ENCODE peak calls at places on chromosomes 16 and 17, in ten cellular contexts. R, P, Y, O, B, H, K, E, J and L are unnamed samples.

GRCh38 chr16:17213025-17213424 is 257.7 kb downstream of the XYLT1 start:
- DNase-seq in K (no peak), P (no peak), O (no peak), E (no peak), J (no peak), B (no peak), Y (no peak), R (no peak), H (no peak), L (no peak)

GRCh38 chr17:82236142-82236971 is 7.5 kb downstream of the SLC16A3 start:
- DNase-seq in B (no peak), O (no peak), K (no peak), P (no peak), R (peak; percentile 86), H (peak; percentile 80), J (peak; percentile 89), Y (peak; percentile 54), E (no peak), L (no peak)

GRCh38 chr16:25109643-25110042 is 1.9 kb upstream of the LCMT1 start:
- DNase-seq in P (no peak), K (peak; percentile 96), O (peak; percentile 71), H (peak; percentile 81), Y (peak; percentile 94), B (no peak), R (no peak), E (peak; percentile 92), J (no peak), L (peak; percentile 37)

GRCh38 chr17:29918922-29919856 is 10.8 kb downstream of the SSH2 start:
- DNase-seq in J (no peak), B (no peak), K (no peak), E (peak; percentile 59), O (no peak), Y (peak; percentile 55), H (no peak), R (no peak), P (no peak), L (no peak)

GRCh38 chr17:80859004-80859941 is 132.4 kb upstream of the CHMP6 start:
- DNase-seq in J (peak; percentile 83), O (peak; percentile 60), P (no peak), Y (peak; percentile 87), K (peak; percentile 97), H (peak; percentile 61), R (peak; percentile 66), E (peak; percentile 56), B (no peak), L (peak; percentile 54)

GRCh38 chr16:5027086-5027485 is 6.6 kb downstream of the NAGPA start:
- DNase-seq in R (no peak), K (no peak), J (no peak), B (no peak), P (no peak), Y (no peak), H (no peak), O (no peak), E (no peak), L (no peak)

GRCh38 chr17:2222901-2223616 is 80.5 kb downstream of the SMG6 start:
- DNase-seq in H (peak; percentile 57), O (no peak), J (no peak), Y (peak; percentile 73), K (no peak), R (no peak), P (peak; percentile 50), B (no peak), E (no peak), L (no peak)

GRCh38 chr17:75077072-75077489 is 10.7 kb upstream of the SLC16A5 start:
- DNase-seq in P (peak; percentile 54), Y (no peak), E (no peak), R (no peak), H (peak; percentile 72), K (no peak), O (no peak), J (no peak), B (no peak), L (no peak)

GRCh38 chr16:13478991-13479390 is 441.0 kb upstream of the ERCC4 start:
- DNase-seq in R (no peak), Y (no peak), E (no peak), B (no peak), H (no peak), K (no peak), J (no peak), P (no peak), O (no peak), L (no peak)

GRCh38 chr17:81090361-81091133 is 55.6 kb downstream of the BAIAP2 start:
- DNase-seq in B (peak; percentile 70), O (no peak), R (peak; percentile 44), E (peak; percentile 81), K (no peak), Y (peak; percentile 16), J (peak; percentile 92), H (peak; percentile 55), P (no peak), L (no peak)

GRCh38 chr16:74570412-74571301 is 36.3 kb downstream of the GLG1 start:
- DNase-seq in J (no peak), Y (no peak), P (no peak), B (no peak), E (no peak), O (no peak), R (no peak), K (no peak), H (no peak), L (no peak)

GRCh38 chr17:74552037-74552436 is 6.1 kb upstream of the CD300C start:
- DNase-seq in K (no peak), H (no peak), Y (no peak), P (no peak), B (no peak), O (no peak), E (peak; percentile 88), J (no peak), R (no peak), L (no peak)

GRCh38 chr17:74862108-74862901 is 2.6 kb upstream of the GRIN2C start:
- DNase-seq in Y (peak; percentile 45), E (no peak), H (peak; percentile 60), K (no peak), R (peak; percentile 85), O (no peak), B (peak; percentile 83), P (peak; percentile 74), J (peak; percentile 87), L (peak; percentile 48)

GRCh38 chr16:81994485-81994884 is 16.8 kb downstream of the SDR42E1 start:
- DNase-seq in J (no peak), Y (no peak), E (no peak), K (no peak), O (no peak), B (no peak), P (no peak), R (no peak), H (no peak), L (no peak)
- TF ChIP-seq CTCF in J (no peak), Y (no peak), E (no peak), K (no peak), O (no peak), B (no peak), P (no peak), R (peak; percentile 9), H (no peak), L (no peak)

DNA sequence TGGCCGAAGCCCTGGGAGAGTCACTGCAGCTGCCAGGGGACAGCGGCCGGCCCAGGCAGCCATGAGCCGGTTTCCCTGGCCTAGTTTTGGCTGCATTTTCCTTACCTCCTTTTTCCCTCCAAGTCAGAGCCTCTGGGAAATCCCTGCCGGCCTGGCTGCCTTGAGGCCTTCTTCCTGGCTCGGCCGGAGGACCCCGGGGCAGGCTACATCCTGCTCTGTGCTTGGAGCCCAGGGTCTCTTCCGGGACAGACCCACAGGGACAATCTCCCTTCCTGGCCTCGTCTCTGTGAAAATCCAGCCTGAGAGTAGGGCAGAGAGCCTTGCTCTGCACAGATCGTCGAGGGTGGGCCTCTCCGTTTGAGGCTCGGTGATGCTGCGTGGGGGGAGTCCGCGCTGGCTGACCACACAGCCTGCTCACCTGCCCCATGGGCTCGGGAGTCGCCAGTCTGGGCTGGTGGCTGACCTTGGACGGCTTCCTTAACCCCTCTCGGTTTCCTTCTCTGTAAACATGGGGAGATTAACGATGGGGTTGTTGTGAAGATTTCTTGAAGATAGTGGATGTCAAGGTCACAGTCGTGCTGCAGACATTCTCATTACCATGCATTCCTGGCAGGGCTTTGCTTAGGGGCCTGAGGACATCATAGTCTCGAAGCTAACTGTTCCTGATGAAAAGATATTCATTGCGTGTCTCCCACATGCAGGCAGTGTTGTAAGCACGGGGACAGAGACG is 34.8 kb upstream of the CIBAR2 start:
- DNase-seq in B (no peak), O (no peak), H (no peak), E (no peak), J (peak; percentile 57), Y (no peak), P (no peak), R (peak; percentile 19), K (no peak), L (no peak)
- TF ChIP-seq CTCF in B (no peak), O (no peak), H (no peak), E (no peak), J (no peak), Y (no peak), P (no peak), R (no peak), K (no peak), L (no peak)

GRCh38 chr17:58595194-58595792 is 80.9 kb upstream of the MTMR4 start:
- DNase-seq in K (no peak), B (no peak), E (no peak), R (no peak), H (no peak), Y (no peak), J (no peak), O (no peak), P (no peak), L (no peak)
- TF ChIP-seq CTCF in K (no peak), B (no peak), E (no peak), R (no peak), H (no peak), Y (no peak), J (no peak), O (no peak), P (peak; percentile 16), L (no peak)

GRCh38 chr16:16166085-16166484 is 57.2 kb downstream of the ABCC6 start:
- DNase-seq in O (no peak), H (no peak), P (no peak), Y (no peak), B (no peak), R (no peak), E (no peak), J (no peak), K (no peak), L (no peak)

GRCh38 chr16:16171332-16171919 is 51.9 kb downstream of the ABCC6 start:
- DNase-seq in K (no peak), O (no peak), B (no peak), R (no peak), E (no peak), Y (no peak), P (no peak), H (no peak), J (no peak), L (no peak)

GRCh38 chr16:16166952-16167351 is 56.3 kb downstream of the ABCC6 start:
- DNase-seq in R (no peak), Y (no peak), E (no peak), K (no peak), P (no peak), O (no peak), H (no peak), J (no peak), B (no peak), L (no peak)

GRCh38 chr16:16169615-16170014 is 53.7 kb downstream of the ABCC6 start:
- DNase-seq in H (no peak), K (no peak), B (no peak), E (no peak), P (no peak), R (no peak), Y (no peak), O (no peak), J (no peak), L (no peak)

DNA sequence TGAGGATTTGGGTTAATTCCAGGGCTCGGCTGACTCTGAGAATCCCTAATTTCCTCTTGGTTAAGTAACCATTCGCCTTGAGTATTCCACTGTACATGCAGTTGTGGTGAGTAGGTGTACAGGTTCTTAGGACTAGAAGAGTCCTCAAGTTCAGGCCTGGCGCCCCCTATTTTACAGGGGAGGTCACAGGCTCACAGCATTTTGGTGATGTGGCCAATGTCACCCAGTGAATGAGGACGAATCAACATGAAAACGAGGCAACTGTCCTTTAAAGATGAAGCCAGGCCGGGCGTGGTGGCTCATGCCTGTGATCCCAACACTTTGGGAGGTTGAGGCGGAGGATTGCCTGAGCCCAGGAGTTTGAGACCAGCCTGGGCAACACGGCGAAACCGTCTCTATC is 55.4 kb downstream of the ABCC6 start:
- DNase-seq in K (no peak), Y (no peak), R (no peak), B (no peak), P (no peak), O (no peak), E (no peak), J (no peak), H (no peak), L (no peak)
- TF ChIP-seq CTCF in K (no peak), Y (no peak), R (no peak), B (no peak), P (no peak), O (no peak), E (no peak), J (no peak), H (no peak), L (no peak)